ENCODE peak calls at places on chromosome 17, in ten cellular contexts. T is lung; N is breast epithelium; U is ovary; S is heart left ventricle; P is CD4-positive, alpha-beta memory T cell; F is CD8-positive, alpha-beta memory T cell; B is neuronal stem cell; K is psoas muscle; J is Peyer's patch. G is an unnamed sample. For H3K27me3, the result is how much of the 10 kb centered on the place peaks cover.

GRCh38 chr17:3723188-3723555 is 531 bp upstream of the HASPIN start:
- DNase-seq in J (no peak), B (no peak), N (no peak), F (peak), S (no peak), T (no peak), P (no peak), K (no peak), U (no peak), G (no peak)

GRCh38 chr17:59859444-59860025 is 33.2 kb downstream of the TUBD1 start:
- DNase-seq in F (peak), P (peak), T (no peak), J (no peak), S (no peak), U (no peak), B (no peak), N (no peak), K (no peak), G (no peak)

GRCh38 chr17:39231091-39231561 is 5.4 kb upstream of the STAC2 start:
- DNase-seq in N (peak), U (no peak), K (no peak), T (no peak), S (no peak), F (no peak), J (no peak), B (no peak), P (no peak), G (no peak)

GRCh38 chr17:8803531-8804416 is 4.6 kb upstream of the MFSD6L start:
- DNase-seq in K (no peak), N (no peak), B (no peak), J (no peak), F (no peak), S (no peak), T (no peak), U (no peak), P (no peak), G (no peak)

GRCh38 chr17:64336760-64337413 is 53.8 kb downstream of the PECAM1 start:
- DNase-seq in K (no peak), T (no peak), P (no peak), U (no peak), N (no peak), J (no peak), F (no peak), B (no peak), S (no peak), G (no peak)

GRCh38 chr17:41797377-41797776 is 10.9 kb upstream of the JUP start:
- DNase-seq in B (no peak), U (no peak), F (no peak), P (no peak), K (no peak), T (no peak), J (no peak), S (no peak), N (no peak), G (no peak)

GRCh38 chr17:7850970-7851437 is 3.9 kb upstream of the TMEM88 start:
- DNase-seq in F (no peak), T (no peak), S (no peak), K (peak), U (no peak), N (no peak), J (no peak), B (no peak), P (no peak), G (no peak)

GRCh38 chr17:37702605-37703004 is 42.3 kb downstream of the HNF1B start:
- DNase-seq in B (no peak), F (no peak), N (no peak), J (no peak), P (no peak), U (no peak), T (no peak), K (no peak), S (no peak), G (no peak)

GRCh38 chr17:49694847-49695697 is 12.7 kb downstream of the SLC35B1 start:
- DNase-seq in F (peak), T (peak), B (peak), P (peak), K (peak), S (peak), N (no peak), J (peak), U (peak), G (peak)

GRCh38 chr17:80860703-80861359 is 130.8 kb upstream of the CHMP6 start:
- DNase-seq in J (no peak), S (no peak), K (peak), B (no peak), F (no peak), T (no peak), P (no peak), U (no peak), N (no peak), G (no peak)

GRCh38 chr17:3032258-3033247 is 30.9 kb downstream of the OR1D5 start:
- DNase-seq in J (no peak), N (no peak), T (no peak), B (no peak), U (peak), P (no peak), S (no peak), K (no peak), F (no peak), G (no peak)

GRCh38 chr17:2435852-2436251 is 35.0 kb upstream of the MNT start:
- DNase-seq in P (no peak), F (no peak), B (no peak), U (no peak), K (no peak), T (no peak), S (no peak), N (no peak), J (no peak), G (no peak)

GRCh38 chr17:66462010-66462409 is 159.6 kb downstream of the PRKCA start:
- DNase-seq in P (no peak), F (no peak), B (no peak), N (no peak), J (no peak), S (no peak), K (no peak), U (no peak), T (no peak), G (no peak)

GRCh38 chr17:48995871-48996695 is 1.1 kb upstream of the IGF2BP1 start:
- DNase-seq in K (no peak), T (no peak), N (no peak), B (peak), F (no peak), J (no peak), U (no peak), P (no peak), S (no peak), G (no peak)

GRCh38 chr17:9175700-9176467 is 154.6 kb downstream of the NTN1 start:
- DNase-seq in F (no peak), J (no peak), T (no peak), S (no peak), P (no peak), K (no peak), U (no peak), B (no peak), N (no peak), G (no peak)

GRCh38 chr17:82105882-82106696 is 8.1 kb upstream of the FASN start:
- DNase-seq in S (peak), P (peak), J (peak), B (no peak), T (peak), F (peak), K (peak), N (peak), U (peak), G (no peak)

GRCh38 chr17:70074236-70074830 is 692 bp upstream of the KCNJ16 start:
- DNase-seq in P (no peak), T (no peak), J (no peak), B (no peak), U (no peak), K (no peak), F (no peak), S (no peak), N (no peak), G (no peak)

GRCh38 chr17:76793775-76794174 is 55.9 kb downstream of the MFSD11 start:
- DNase-seq in T (no peak), K (no peak), F (no peak), S (no peak), N (no peak), B (no peak), U (no peak), P (no peak), J (no peak), G (no peak)

GRCh38 chr17:76709077-76709950 is 1.5 kb downstream of the MXRA7 start:
- DNase-seq in T (peak), B (peak), K (peak), J (peak), U (peak), F (no peak), S (peak), N (peak), P (no peak), G (no peak)

GRCh38 chr17:68782829-68783228 is 172.4 kb downstream of the ABCA8 start:
- DNase-seq in N (no peak), J (no peak), T (no peak), B (no peak), P (no peak), F (no peak), S (no peak), K (peak), U (no peak), G (no peak)

GRCh38 chr17:81712468-81713003 is 452 bp downstream of the SLC25A10 start:
- DNase-seq in B (no peak), S (no peak), K (no peak), N (no peak), J (no peak), F (no peak), P (no peak), T (no peak), U (no peak), G (no peak)

GRCh38 chr17:31416503-31416923 is 25.0 kb downstream of the RAB11FIP4 start:
- DNase-seq in N (no peak), K (no peak), F (no peak), J (no peak), S (peak), P (no peak), T (no peak), B (peak), U (no peak), G (peak)

GRCh38 chr17:81207610-81208581 is 14.9 kb downstream of the CEP131 start:
- DNase-seq in P (no peak), J (no peak), F (no peak), T (no peak), N (no peak), B (no peak), K (no peak), S (no peak), U (no peak), G (no peak)

GRCh38 chr17:13500947-13501346 is 100.8 kb downstream of the HS3ST3A1 start:
- DNase-seq in B (no peak), S (no peak), P (no peak), F (no peak), K (no peak), U (no peak), N (no peak), T (no peak), J (no peak), G (no peak)

DNA sequence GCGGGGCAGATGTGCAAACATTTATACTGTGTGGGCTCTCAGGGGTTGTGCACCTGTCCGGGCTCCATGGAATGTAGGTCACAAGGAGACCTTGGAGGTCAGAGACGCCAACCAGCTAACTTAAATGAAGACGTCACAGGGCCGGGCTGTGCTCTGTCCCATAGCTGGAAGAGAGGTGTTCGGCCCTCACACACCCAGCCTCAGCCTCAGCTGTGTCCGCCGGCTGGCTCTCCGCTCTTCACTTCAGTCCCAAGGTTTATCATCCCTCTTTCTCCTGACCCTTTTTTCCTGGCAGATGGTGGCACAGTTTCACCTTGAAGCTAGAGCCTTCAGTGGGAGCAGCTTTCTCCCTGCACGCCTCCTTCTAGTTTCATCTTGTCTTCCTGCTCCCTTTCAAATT is 6.0 kb upstream of the RBFOX3 start:
- DNase-seq in B (no peak), F (no peak), S (peak), T (no peak), P (no peak), K (peak), J (no peak), N (no peak), U (no peak), G (no peak)
- H3K27me3 ChIP-seq in B (half or more), F (under half), S (under half), T (under half), P (under half), K (under half), J (under half), N (under half), U (under half), G (under half)

DNA sequence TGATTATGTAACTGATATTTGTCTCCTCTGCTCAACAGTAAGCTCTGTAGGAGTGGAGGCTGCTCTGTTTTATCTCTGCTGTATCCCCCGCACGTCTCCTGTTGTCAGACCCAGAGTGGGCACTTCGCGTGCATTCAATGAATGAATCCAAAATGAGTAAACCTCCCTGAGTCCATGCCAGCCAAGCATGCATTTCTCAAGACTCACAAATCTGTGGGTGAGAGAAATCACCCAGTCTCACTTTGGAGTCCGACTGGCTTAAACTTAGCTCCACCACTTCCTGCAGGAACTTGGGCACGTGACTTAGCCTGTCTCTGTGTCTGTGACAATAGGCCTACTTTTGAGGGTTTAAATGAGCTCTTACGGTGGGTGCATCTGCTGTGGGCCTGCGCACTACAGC is 3.7 kb downstream of the PNPO start:
- DNase-seq in P (no peak), N (no peak), S (no peak), J (no peak), F (peak), U (no peak), T (no peak), K (no peak), B (no peak), G (no peak)
- H3K27ac ChIP-seq in P (no peak), N (peak), S (no peak), J (no peak), F (no peak), U (no peak), T (peak), K (peak), B (no peak), G (peak)

GRCh38 chr17:28710948-28711722 is 553 bp downstream of the PROCA1 start:
- DNase-seq in K (peak), S (peak), F (peak), J (peak), N (peak), U (peak), T (peak), P (peak), B (peak), G (peak)

GRCh38 chr17:28714281-28714680 is 2.6 kb upstream of the PROCA1 start:
- DNase-seq in K (peak), U (no peak), P (no peak), F (no peak), J (no peak), B (no peak), S (no peak), T (no peak), N (no peak), G (no peak)

GRCh38 chr17:28711723-28712036 is at the start of gene PROCA1:
- DNase-seq in F (no peak), N (no peak), K (no peak), B (no peak), J (no peak), S (no peak), T (no peak), P (no peak), U (no peak), G (no peak)

GRCh38 chr17:28712037-28712704 is 483 bp upstream of the PROCA1 start:
- DNase-seq in K (peak), B (no peak), J (peak), F (peak), S (peak), U (no peak), T (no peak), N (no peak), P (peak), G (no peak)

GRCh38 chr17:28712705-28713415 is 1.2 kb upstream of the PROCA1 start:
- DNase-seq in F (no peak), K (no peak), P (no peak), T (no peak), N (no peak), S (peak), U (no peak), J (no peak), B (no peak), G (no peak)
- H3K4me3 ChIP-seq in F (no peak), K (no peak), P (no peak), T (no peak), N (no peak), S (no peak), U (no peak), J (no peak), B (no peak), G (no peak)

DNA sequence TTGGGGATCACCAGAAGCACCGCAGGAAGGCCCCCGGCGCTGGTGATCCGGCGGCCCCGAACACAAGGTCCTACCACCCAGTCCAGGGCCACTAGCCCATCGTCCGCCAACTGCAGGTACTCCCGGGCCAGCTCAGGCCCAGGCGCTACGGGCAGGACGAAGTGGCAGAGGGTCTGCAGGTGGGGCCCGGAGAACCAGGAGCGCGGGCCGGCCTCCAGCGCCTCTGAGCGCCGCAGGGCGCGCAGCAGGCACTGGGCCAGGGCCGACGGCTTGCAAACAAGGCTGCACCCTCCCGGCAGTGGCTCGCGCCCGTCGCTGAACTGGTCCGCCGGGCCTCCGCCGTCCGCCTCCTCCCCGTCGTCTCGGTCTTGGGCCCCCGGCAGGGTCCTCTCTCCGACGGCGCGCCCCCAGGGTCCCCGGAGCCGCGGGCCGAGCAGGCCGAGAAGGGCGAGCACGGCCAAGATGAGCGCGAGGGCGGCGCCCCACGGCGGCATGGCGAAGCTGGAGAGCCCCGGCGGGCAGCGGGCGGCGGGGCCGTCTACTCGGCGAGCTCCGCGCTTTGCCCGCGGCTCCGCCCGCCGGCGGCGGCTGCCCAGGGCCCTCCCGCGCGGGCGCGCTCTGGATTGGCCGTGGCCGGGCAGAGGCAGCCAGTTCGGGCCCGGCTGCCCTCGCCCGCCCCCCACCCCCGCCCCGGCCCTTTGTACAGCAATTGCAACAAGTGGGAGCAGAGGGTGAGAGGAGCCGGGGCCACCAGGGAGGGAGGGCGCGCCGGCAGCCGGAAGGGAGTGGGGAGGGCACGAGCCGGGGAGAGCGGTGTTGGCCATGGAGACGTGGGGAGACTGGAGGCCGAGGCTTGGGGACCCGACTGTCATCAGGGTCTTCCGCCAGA is at the start of gene ABHD15:
- DNase-seq in F (peak), P (peak), T (peak), J (peak), N (no peak), B (peak), S (peak), K (peak), U (peak), G (peak)
- H3K27me3 ChIP-seq in F (under half), P (under half), T (under half), J (under half), N (under half), B (under half), S (under half), K (under half), U (under half), G (under half)

DNA sequence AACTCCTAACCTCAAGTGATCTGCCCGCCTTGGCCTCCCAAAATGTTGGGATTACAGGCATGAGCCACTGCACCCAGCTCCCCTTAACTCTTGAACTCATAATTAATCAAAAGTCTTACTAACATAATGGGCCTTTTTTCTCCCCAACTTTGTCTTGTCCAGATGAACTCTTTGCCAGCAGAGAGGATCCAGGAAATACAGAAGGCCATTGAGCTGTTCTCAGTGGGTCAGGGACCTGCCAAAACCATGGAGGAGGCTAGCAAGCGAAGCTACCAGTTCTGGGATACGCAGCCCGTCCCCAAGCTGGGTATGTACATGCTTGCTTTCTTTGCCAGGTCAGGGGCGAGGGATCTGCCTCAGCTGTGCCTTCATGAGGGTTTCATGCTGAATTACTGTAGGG is 25.2 kb downstream of the NMT1 start:
- DNase-seq in F (no peak), K (no peak), P (no peak), B (no peak), T (no peak), S (no peak), U (no peak), N (no peak), J (no peak), G (no peak)
- H3K27ac ChIP-seq in F (no peak), K (peak), P (no peak), B (no peak), T (no peak), S (no peak), U (no peak), N (peak), J (no peak), G (no peak)

DNA sequence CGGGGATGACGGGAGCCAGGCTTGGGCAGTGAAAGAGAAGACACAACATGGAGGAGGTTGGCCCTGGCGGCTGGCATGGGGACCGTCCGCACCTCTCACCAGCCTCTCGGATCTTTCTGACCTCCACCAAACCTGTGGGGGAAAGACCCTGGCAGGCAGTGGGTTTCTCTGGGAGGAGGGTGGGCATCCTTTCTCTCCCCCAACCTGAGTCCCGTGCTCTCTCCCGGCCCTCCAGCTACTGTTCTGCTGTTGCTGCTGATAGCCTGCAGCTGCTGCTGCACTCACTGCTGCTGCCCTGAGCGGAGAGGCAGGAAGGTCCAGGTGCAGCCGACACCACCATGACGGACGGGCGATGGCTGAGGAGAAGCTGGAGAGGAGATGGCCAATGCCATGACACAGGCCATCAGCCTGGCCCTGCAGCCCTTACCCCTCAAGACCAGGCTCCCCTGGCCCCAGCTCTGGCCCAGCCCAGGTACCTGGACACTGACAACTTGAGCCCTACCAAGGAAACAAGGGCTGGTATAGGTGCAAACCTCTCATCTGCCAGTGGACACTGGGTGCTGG is 7.4 kb downstream of the SMIM5 start:
- DNase-seq in P (no peak), F (no peak), N (no peak), K (peak), T (no peak), B (no peak), U (no peak), J (no peak), S (no peak), G (no peak)
- H3K4me3 ChIP-seq in P (no peak), F (no peak), N (no peak), K (no peak), T (no peak), B (no peak), U (no peak), J (no peak), S (no peak), G (no peak)